ENCODE peak calls at places on chromosomes 12 and 14, in four cellular contexts. One of them, this sample, is unnamed.

GRCh38 chr12:92854344-92854743 is 74.8 kb downstream of the EEA1 start:
- DNase-seq in spleen: no peak
- DNase-seq in transverse colon: no peak
- DNase-seq in sigmoid colon: no peak
- DNase-seq in this sample: no peak

GRCh38 chr14:61525293-61526011 is 169.9 kb upstream of the HIF1A start:
- DNase-seq in transverse colon: peak; percentile 38
- DNase-seq in sigmoid colon: peak; percentile 83
- DNase-seq in spleen: peak; percentile 81
- DNase-seq in this sample: no peak

GRCh38 chr12:6946033-6946919 is 2.5 kb downstream of the C12orf57 start:
- DNase-seq in sigmoid colon: no peak
- DNase-seq in spleen: peak; percentile 96
- DNase-seq in transverse colon: peak; percentile 95
- DNase-seq in this sample: no peak

GRCh38 chr14:104139460-104140212 is 1.2 kb downstream of the KIF26A start:
- DNase-seq in sigmoid colon: peak; percentile 61
- DNase-seq in transverse colon: no peak
- DNase-seq in spleen: peak; percentile 70
- DNase-seq in this sample: no peak

GRCh38 chr12:124661382-124661781 is 94.0 kb upstream of the NCOR2 start:
- DNase-seq in sigmoid colon: no peak
- DNase-seq in spleen: no peak
- DNase-seq in transverse colon: no peak
- DNase-seq in this sample: no peak

GRCh38 chr14:28461379-28461778 is 305.2 kb upstream of the FOXG1 start:
- DNase-seq in transverse colon: no peak
- DNase-seq in spleen: no peak
- DNase-seq in sigmoid colon: no peak
- DNase-seq in this sample: no peak

GRCh38 chr14:50943943-50944646 is at the start of gene PYGL:
- DNase-seq in spleen: peak; percentile 94
- DNase-seq in sigmoid colon: peak; percentile 88
- DNase-seq in transverse colon: peak; percentile 78
- DNase-seq in this sample: peak; percentile 42

GRCh38 chr14:99383457-99384428 is 96.9 kb downstream of the SETD3 start:
- DNase-seq in spleen: no peak
- DNase-seq in sigmoid colon: no peak
- DNase-seq in transverse colon: no peak
- DNase-seq in this sample: no peak

GRCh38 chr12:63907561-63907960 is 63.1 kb downstream of the SRGAP1 start:
- DNase-seq in transverse colon: no peak
- DNase-seq in spleen: no peak
- DNase-seq in sigmoid colon: no peak
- DNase-seq in this sample: no peak

GRCh38 chr14:105332352-105332874 is 17.9 kb downstream of the PACS2 start:
- DNase-seq in spleen: peak; percentile 67
- DNase-seq in transverse colon: no peak
- DNase-seq in sigmoid colon: no peak
- DNase-seq in this sample: no peak

GRCh38 chr14:47273939-47274338 is 401.5 kb downstream of the MDGA2 start:
- DNase-seq in spleen: no peak
- DNase-seq in transverse colon: no peak
- DNase-seq in sigmoid colon: no peak
- DNase-seq in this sample: no peak

GRCh38 chr14:65168840-65169239 is 66.5 kb upstream of the MAX start:
- DNase-seq in spleen: no peak
- DNase-seq in transverse colon: no peak
- DNase-seq in sigmoid colon: no peak
- DNase-seq in this sample: no peak

GRCh38 chr12:66516133-66516532 is 162.7 kb downstream of the GRIP1 start:
- DNase-seq in sigmoid colon: no peak
- DNase-seq in spleen: no peak
- DNase-seq in transverse colon: no peak
- DNase-seq in this sample: no peak

GRCh38 chr12:41515953-41516352 is 327.8 kb downstream of the PDZRN4 start:
- DNase-seq in transverse colon: no peak
- DNase-seq in spleen: no peak
- DNase-seq in sigmoid colon: no peak
- DNase-seq in this sample: no peak

GRCh38 chr12:119153477-119154434 is 25.0 kb upstream of the HSPB8 start:
- DNase-seq in spleen: peak; percentile 72
- DNase-seq in transverse colon: peak; percentile 25
- DNase-seq in sigmoid colon: peak; percentile 76
- DNase-seq in this sample: no peak

GRCh38 chr12:124190301-124191023 is 104.4 kb upstream of the RFLNA start:
- DNase-seq in sigmoid colon: no peak
- DNase-seq in spleen: no peak
- DNase-seq in transverse colon: no peak
- DNase-seq in this sample: no peak

GRCh38 chr12:98845957-98846356 is 200.9 kb downstream of the APAF1 start:
- DNase-seq in spleen: no peak
- DNase-seq in sigmoid colon: no peak
- DNase-seq in transverse colon: no peak
- DNase-seq in this sample: no peak

GRCh38 chr12:97471194-97471593 is 8.6 kb downstream of the RMST start:
- DNase-seq in transverse colon: no peak
- DNase-seq in spleen: no peak
- DNase-seq in sigmoid colon: no peak
- DNase-seq in this sample: no peak

GRCh38 chr14:57747036-57747435 is 118.9 kb downstream of the SLC35F4 start:
- DNase-seq in spleen: no peak
- DNase-seq in transverse colon: peak; percentile 30
- DNase-seq in sigmoid colon: no peak
- DNase-seq in this sample: no peak

GRCh38 chr12:47938093-47938492 is 25.3 kb upstream of the TMEM106C start:
- DNase-seq in transverse colon: no peak
- DNase-seq in spleen: no peak
- DNase-seq in sigmoid colon: no peak
- DNase-seq in this sample: no peak

GRCh38 chr12:92290016-92290685 is 144.5 kb upstream of the BTG1 start:
- DNase-seq in sigmoid colon: no peak
- DNase-seq in transverse colon: no peak
- DNase-seq in spleen: no peak
- DNase-seq in this sample: no peak

GRCh38 chr14:89123215-89123614 is 293.8 kb downstream of the FOXN3 start:
- DNase-seq in transverse colon: no peak
- DNase-seq in sigmoid colon: no peak
- DNase-seq in spleen: no peak
- DNase-seq in this sample: no peak

GRCh38 chr14:37024166-37024565 is 148.2 kb downstream of the SLC25A21 start:
- DNase-seq in spleen: no peak
- DNase-seq in transverse colon: no peak
- DNase-seq in sigmoid colon: no peak
- DNase-seq in this sample: no peak

DNA sequence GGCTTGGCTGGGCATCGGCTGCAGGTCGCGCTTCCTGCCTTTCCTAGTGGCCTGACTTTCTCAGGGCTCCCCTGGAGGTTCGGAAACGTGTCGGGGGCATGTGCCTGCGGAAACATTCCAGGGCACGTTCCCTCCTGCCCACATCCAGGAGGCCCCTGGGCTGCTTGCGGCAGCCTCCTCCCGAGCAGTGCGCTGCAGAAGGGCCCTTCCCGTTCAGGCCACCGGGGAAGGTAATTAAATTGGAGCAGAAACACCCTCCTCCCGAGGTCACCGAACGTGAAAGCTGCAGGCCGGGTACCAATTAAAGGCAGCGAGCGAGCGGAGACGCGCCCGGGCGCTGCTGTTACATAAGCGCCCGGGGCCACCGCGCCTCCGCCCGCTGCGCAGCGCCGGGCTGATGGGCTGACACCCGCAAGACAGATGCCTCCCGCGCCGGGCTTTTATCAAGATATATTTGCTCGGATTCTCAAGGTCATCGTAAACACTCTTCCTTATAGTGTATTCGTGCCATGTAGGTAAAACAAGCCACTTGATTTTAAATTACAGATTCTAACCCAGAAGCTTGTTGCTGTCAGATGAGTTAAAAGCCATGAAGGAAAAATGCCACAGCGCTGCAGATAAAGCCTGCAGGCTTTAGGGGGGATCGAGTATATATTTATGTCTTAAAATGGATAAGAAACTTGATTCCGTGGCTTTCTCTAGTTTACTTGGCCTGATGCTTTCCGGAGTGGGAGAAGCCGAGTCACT is 31.4 kb downstream of the SSPN start:
- DNase-seq in sigmoid colon: peak; percentile 73
- DNase-seq in spleen: no peak
- DNase-seq in transverse colon: peak; percentile 40
- DNase-seq in this sample: peak; percentile 30
- TF ChIP-seq POLR2AphosphoS5 in sigmoid colon: no peak
- TF ChIP-seq POLR2AphosphoS5 in spleen: peak; percentile 30
- TF ChIP-seq POLR2AphosphoS5 in transverse colon: no peak
- TF ChIP-seq POLR2AphosphoS5 in this sample: no peak

DNA sequence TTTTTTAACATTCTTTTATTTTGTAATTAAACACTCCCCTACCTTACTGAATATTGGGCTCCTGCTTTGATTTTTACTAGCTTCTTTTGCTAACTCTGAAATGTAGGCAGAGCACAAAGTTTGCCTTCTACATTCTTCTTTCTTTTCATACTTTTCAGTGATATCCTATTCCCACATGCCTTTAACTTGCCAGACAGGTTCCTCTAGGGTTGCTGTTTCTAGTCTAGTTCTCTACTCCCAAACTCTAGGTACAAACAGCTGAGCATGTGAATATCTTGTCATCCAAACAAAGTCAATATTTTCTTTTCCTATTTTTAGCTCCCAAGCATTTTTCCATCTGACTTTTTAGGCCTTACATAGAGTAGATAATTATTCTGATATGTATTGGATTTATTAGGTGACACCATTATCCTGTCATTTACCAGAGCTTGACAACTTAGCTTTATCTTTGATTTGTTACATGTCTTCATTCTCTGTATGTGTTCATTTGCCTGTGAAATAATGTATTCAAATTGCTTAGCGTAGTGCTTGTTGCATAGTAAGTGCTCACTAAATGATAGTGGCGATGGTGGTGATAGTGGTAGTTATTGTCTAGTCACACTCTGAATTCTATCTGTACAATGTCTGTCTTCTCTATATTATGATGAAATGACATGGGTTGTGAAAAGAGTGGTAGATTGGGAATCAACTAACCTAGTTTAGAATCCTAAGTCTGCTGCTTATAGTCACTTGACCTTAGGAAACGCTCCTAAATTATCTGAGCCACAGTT is 73.6 kb upstream of the DNM1L start:
- DNase-seq in transverse colon: no peak
- DNase-seq in sigmoid colon: no peak
- DNase-seq in spleen: no peak
- DNase-seq in this sample: no peak
- TF ChIP-seq POLR2AphosphoS5 in transverse colon: no peak
- TF ChIP-seq POLR2AphosphoS5 in sigmoid colon: no peak
- TF ChIP-seq POLR2AphosphoS5 in spleen: no peak
- TF ChIP-seq POLR2AphosphoS5 in this sample: no peak

GRCh38 chr14:29741909-29742401 is 185.7 kb downstream of the PRKD1 start:
- DNase-seq in transverse colon: no peak
- DNase-seq in sigmoid colon: no peak
- DNase-seq in spleen: no peak
- DNase-seq in this sample: no peak
- TF ChIP-seq POLR2AphosphoS5 in transverse colon: no peak
- TF ChIP-seq POLR2AphosphoS5 in sigmoid colon: peak; percentile 17
- TF ChIP-seq POLR2AphosphoS5 in spleen: no peak
- TF ChIP-seq POLR2AphosphoS5 in this sample: no peak

GRCh38 chr12:53343978-53344377 is 7.8 kb upstream of the SP7 start:
- DNase-seq in spleen: no peak
- DNase-seq in sigmoid colon: no peak
- DNase-seq in transverse colon: no peak
- DNase-seq in this sample: no peak

GRCh38 chr12:53344487-53344823 is 8.3 kb upstream of the SP7 start:
- DNase-seq in transverse colon: no peak
- DNase-seq in sigmoid colon: peak; percentile 66
- DNase-seq in spleen: no peak
- DNase-seq in this sample: no peak

GRCh38 chr12:53343449-53343848 is 7.3 kb upstream of the SP7 start:
- DNase-seq in transverse colon: no peak
- DNase-seq in spleen: no peak
- DNase-seq in sigmoid colon: no peak
- DNase-seq in this sample: no peak

GRCh38 chr12:53345486-53346195 is 9.5 kb upstream of the SP7 start:
- DNase-seq in spleen: no peak
- DNase-seq in sigmoid colon: peak; percentile 77
- DNase-seq in transverse colon: no peak
- DNase-seq in this sample: no peak

DNA sequence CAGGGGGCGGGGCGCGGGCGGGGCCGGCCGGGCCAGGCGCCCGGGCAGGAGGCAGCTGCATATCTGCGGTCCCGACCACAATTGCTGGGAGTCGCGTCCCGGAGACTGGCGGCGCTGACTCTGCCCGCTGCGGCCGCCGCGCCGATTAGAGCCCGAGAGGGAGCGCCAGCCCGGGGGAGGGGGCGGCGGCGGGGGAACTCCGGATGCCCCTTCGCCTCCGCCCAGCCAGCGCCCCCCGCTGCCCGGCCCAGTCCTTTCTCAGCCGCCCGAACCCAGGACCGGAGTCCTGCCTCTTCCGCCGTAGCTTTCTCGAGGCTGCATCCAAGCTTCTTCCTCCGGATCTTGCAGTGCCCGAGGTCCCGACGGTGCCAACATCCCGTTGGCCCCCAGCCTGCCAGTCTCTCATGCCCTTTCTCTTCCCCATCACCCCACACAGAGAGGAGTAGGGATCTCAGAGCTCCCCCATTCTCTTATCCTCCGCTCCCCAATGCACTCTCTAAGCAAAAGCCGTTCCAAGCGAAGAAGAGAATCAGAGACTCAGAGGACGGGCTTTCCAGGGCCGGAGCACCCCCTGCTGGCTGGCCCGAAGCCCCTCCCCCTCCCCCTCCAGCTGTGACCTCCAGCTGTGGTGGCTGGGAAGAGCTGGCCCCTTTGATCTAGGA is 8.8 kb upstream of the SP7 start:
- DNase-seq in spleen: peak; percentile 91
- DNase-seq in sigmoid colon: peak; percentile 93
- DNase-seq in transverse colon: peak; percentile 78
- DNase-seq in this sample: peak; percentile 71
- TF ChIP-seq POLR2AphosphoS5 in spleen: peak; percentile 74
- TF ChIP-seq POLR2AphosphoS5 in sigmoid colon: peak; percentile 21
- TF ChIP-seq POLR2AphosphoS5 in transverse colon: peak; percentile 64
- TF ChIP-seq POLR2AphosphoS5 in this sample: no peak

This sample was measured in GM12891.